ENCODE peak calls at places on chromosomes 5 and 9, in four cellular contexts. A is breast epithelium, K is testis, H is spleen. I is an unnamed sample.

GRCh38 chr5:51378415-51378777 is 4.9 kb upstream of the ISL1 start:
- DNase-seq in A (no peak), K (no peak), H (no peak), I (no peak)

GRCh38 chr9:22244141-22245011 is 202.2 kb upstream of the DMRTA1 start:
- DNase-seq in A (no peak), K (peak), H (peak), I (no peak)

GRCh38 chr5:14216372-14216771 is 73.2 kb downstream of the TRIO start:
- DNase-seq in A (no peak), K (no peak), H (no peak), I (no peak)

GRCh38 chr5:57405984-57406383 is 76.6 kb downstream of the ACTBL2 start:
- DNase-seq in A (no peak), K (no peak), H (no peak), I (no peak)

GRCh38 chr5:179267671-179268071 is 77.6 kb downstream of the ADAMTS2 start:
- DNase-seq in A (no peak), K (no peak), H (peak), I (no peak)

GRCh38 chr5:170471551-170472212 is 32.1 kb upstream of the KCNIP1 start:
- DNase-seq in A (no peak), K (no peak), H (no peak), I (peak)

GRCh38 chr9:107539427-107540154 is 50.0 kb upstream of the KLF4 start:
- DNase-seq in A (no peak), K (no peak), H (no peak), I (peak)

GRCh38 chr5:18003312-18003711 is 369.1 kb downstream of the TAF11L14 start:
- DNase-seq in A (no peak), K (no peak), H (no peak), I (no peak)

GRCh38 chr9:96008502-96009222 is 133.2 kb downstream of the ERCC6L2 start:
- DNase-seq in A (no peak), K (no peak), H (no peak), I (peak)

GRCh38 chr5:132481243-132482211 is 9.0 kb downstream of the IRF1 start:
- DNase-seq in A (no peak), K (no peak), H (peak), I (no peak)

GRCh38 chr5:98301567-98301966 is 471.9 kb upstream of the RGMB start:
- DNase-seq in A (no peak), K (no peak), H (no peak), I (no peak)

GRCh38 chr5:136021016-136021405 is 7.8 kb upstream of the TGFBI start:
- DNase-seq in A (no peak), K (no peak), H (no peak), I (peak)

GRCh38 chr5:174799146-174799545 is 74.8 kb downstream of the MSX2 start:
- DNase-seq in A (no peak), K (no peak), H (no peak), I (no peak)

GRCh38 chr5:120843390-120843980 is 379.4 kb downstream of the PRR16 start:
- DNase-seq in A (no peak), K (no peak), H (no peak), I (no peak)

GRCh38 chr9:34375901-34376595 is 650 bp downstream of the MYORG start:
- DNase-seq in A (peak), K (peak), H (peak), I (peak)

GRCh38 chr9:34546834-34547827 is 24.3 kb upstream of the ENHO start:
- DNase-seq in A (no peak), K (peak), H (peak), I (peak)

GRCh38 chr9:85186218-85186585 is 516.7 kb downstream of the NTRK2 start:
- DNase-seq in A (no peak), K (no peak), H (no peak), I (no peak)

GRCh38 chr9:33265211-33265885 is 499 bp downstream of the CHMP5 start:
- DNase-seq in A (no peak), K (no peak), H (peak), I (no peak)

GRCh38 chr5:98770158-98770910 is 3.1 kb upstream of the RGMB start:
- DNase-seq in A (peak), K (peak), H (peak), I (peak)

GRCh38 chr5:144385597-144385996 is 214.9 kb downstream of the KCTD16 start:
- DNase-seq in A (no peak), K (no peak), H (no peak), I (no peak)

GRCh38 chr5:17289681-17290619 is 72.5 kb downstream of the BASP1 start:
- DNase-seq in A (no peak), K (no peak), H (no peak), I (no peak)

GRCh38 chr9:123710299-123710698 is 219.6 kb downstream of the DENND1A start:
- DNase-seq in A (no peak), K (no peak), H (no peak), I (no peak)

GRCh38 chr5:93189707-93190120 is 391.3 kb downstream of the NR2F1-AS1 start:
- DNase-seq in A (no peak), K (no peak), H (no peak), I (no peak)

GRCh38 chr5:73954381-73954780 is 328.4 kb downstream of the ARHGEF28 start:
- DNase-seq in A (no peak), K (no peak), H (no peak), I (no peak)

GRCh38 chr5:110099562-110099961 is 409.8 kb downstream of the MAN2A1 start:
- DNase-seq in A (no peak), K (no peak), H (no peak), I (no peak)

GRCh38 chr5:134873987-134874830 is at the start of gene TXNDC15:
- DNase-seq in A (peak), K (peak), H (peak), I (peak)

GRCh38 chr9:88971131-88971960 is 19.9 kb upstream of the S1PR3 start:
- DNase-seq in A (no peak), K (peak), H (no peak), I (no peak)

GRCh38 chr9:87540444-87541105 is 42.9 kb downstream of the DAPK1 start:
- DNase-seq in A (no peak), K (no peak), H (no peak), I (no peak)

GRCh38 chr5:17184596-17184995 is 32.8 kb upstream of the BASP1 start:
- DNase-seq in A (no peak), K (no peak), H (no peak), I (no peak)

GRCh38 chr9:82091610-82092009 is 103.0 kb downstream of the SPATA31D1 start:
- DNase-seq in A (no peak), K (no peak), H (no peak), I (no peak)

GRCh38 chr5:170552486-170553122 is 48.8 kb downstream of the KCNIP1 start:
- DNase-seq in A (peak), K (peak), H (peak), I (peak)

GRCh38 chr9:114988962-114989599 is 58.7 kb upstream of the TNFSF8 start:
- DNase-seq in A (no peak), K (no peak), H (no peak), I (peak)

GRCh38 chr9:28899926-28900325 is 1326.6 kb upstream of the C9orf72 start:
- DNase-seq in A (no peak), K (no peak), H (peak), I (no peak)

GRCh38 chr9:122265265-122265900 is 701 bp downstream of the MRRF start:
- DNase-seq in A (no peak), K (no peak), H (no peak), I (peak)

GRCh38 chr9:20929276-20929675 is 102.2 kb downstream of the HACD4 start:
- DNase-seq in A (no peak), K (no peak), H (no peak), I (no peak)

GRCh38 chr5:73454379-73455036 is 5.9 kb upstream of the FOXD1 start:
- DNase-seq in A (no peak), K (peak), H (no peak), I (peak)

GRCh38 chr5:72018158-72018803 is 89.0 kb upstream of the MAP1B start:
- DNase-seq in A (no peak), K (peak), H (peak), I (peak)

GRCh38 chr5:72013741-72014703 is 93.3 kb upstream of the MAP1B start:
- DNase-seq in A (no peak), K (no peak), H (no peak), I (no peak)

GRCh38 chr5:72009280-72009679 is 98.0 kb upstream of the MAP1B start:
- DNase-seq in A (no peak), K (no peak), H (no peak), I (no peak)

GRCh38 chr5:72010395-72010794 is 96.9 kb upstream of the MAP1B start:
- DNase-seq in A (no peak), K (no peak), H (no peak), I (no peak)

DNA sequence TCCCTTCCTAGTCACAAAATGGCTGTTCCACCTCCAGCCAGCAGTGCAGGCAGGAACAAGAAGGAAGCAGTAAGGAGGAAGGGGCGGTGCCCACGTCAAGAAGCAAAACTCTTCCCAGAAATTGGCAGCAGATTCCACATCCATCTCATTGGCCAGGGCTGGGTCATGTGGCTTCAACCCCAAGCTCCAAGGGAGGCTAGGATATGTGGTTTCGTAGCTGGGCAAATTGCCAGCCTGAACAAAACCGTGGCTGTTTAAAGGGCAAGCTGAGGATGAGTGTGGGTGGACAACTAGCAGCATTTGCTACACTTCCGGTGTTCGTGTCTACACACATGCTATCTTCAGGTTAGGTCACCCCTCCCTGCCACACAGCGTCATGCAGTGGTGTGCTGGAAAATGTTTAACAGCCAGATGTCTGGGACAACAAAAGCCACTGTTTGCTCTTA is 92.1 kb upstream of the MAP1B start:
- DNase-seq in A (no peak), K (peak), H (no peak), I (peak)
- H3K4me3 ChIP-seq in A (no peak), K (no peak), H (no peak), I (no peak)

GRCh38 chr9:74961496-74961895 is 8.8 kb upstream of the C9orf40 start:
- DNase-seq in A (no peak), K (no peak), H (no peak), I (no peak)

GRCh38 chr9:74963043-74963442 is 10.3 kb upstream of the C9orf40 start:
- DNase-seq in A (no peak), K (no peak), H (no peak), I (no peak)

GRCh38 chr9:74958587-74958986 is 5.9 kb upstream of the C9orf40 start:
- DNase-seq in A (no peak), K (no peak), H (no peak), I (no peak)

DNA sequence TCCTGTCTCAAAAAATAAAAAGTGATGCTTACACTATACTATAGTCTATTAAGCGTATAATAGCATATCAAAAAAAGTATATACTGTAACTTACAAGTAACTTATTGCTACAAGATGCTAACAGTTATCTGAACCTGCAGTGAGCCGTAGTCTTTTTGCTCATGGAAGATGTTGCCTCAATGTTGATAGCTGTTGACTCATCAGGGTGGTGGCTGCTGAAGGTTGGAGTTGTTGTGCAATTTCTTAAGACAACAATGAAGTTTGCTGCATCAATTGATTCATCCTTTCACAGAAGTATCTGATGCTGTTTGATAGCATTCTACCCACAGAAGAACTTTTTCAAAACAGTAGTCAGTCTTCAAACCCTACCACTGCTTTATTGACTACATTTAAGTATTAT is 7.8 kb upstream of the C9orf40 start:
- DNase-seq in A (no peak), K (no peak), H (no peak), I (peak)
- TF ChIP-seq POLR2A in A (no peak), K (no peak), H (no peak), I (no peak)

GRCh38 chr9:76574171-76574767 is 115.3 kb downstream of the GCNT1 start:
- DNase-seq in A (no peak), K (no peak), H (no peak), I (peak)

GRCh38 chr9:76567086-76567485 is 108.1 kb downstream of the GCNT1 start:
- DNase-seq in A (no peak), K (no peak), H (no peak), I (no peak)

GRCh38 chr9:76572205-76572550 is 113.2 kb downstream of the GCNT1 start:
- DNase-seq in A (no peak), K (no peak), H (no peak), I (no peak)

GRCh38 chr9:76570820-76571219 is 111.8 kb downstream of the GCNT1 start:
- DNase-seq in A (no peak), K (no peak), H (no peak), I (peak)

GRCh38 chr9:76571288-76572204 is 112.6 kb downstream of the GCNT1 start:
- DNase-seq in A (no peak), K (no peak), H (peak), I (peak)
- H3K4me3 ChIP-seq in A (peak), K (peak), H (peak), I (peak)

GRCh38 chr5:81779125-81779934 is 28.4 kb upstream of the SSBP2 start:
- DNase-seq in A (peak), K (peak), H (peak), I (peak)
- TF ChIP-seq POLR2A in A (no peak), K (no peak), H (no peak), I (no peak)

DNA sequence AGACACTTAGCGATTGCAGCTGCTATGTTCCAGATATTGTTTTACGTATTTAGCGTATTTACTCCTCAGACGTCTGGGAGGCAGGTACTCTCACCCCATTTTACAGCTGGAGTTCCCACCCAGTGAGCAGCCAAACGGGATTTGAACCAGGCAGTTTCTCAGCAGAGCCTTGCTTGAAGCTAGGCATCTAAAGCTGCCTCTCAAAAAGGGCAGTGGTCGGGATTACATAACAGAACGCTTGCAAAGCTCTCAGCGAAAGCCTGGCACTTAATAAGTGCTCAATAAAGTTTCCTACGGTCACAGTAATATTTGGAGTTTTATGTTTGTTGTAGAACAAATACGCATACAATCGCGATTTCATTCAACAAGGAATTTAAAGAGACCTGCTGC is 302 bp upstream of the BSPRY start:
- DNase-seq in A (no peak), K (no peak), H (no peak), I (peak)
- H3K4me3 ChIP-seq in A (peak), K (peak), H (peak), I (no peak)

DNA sequence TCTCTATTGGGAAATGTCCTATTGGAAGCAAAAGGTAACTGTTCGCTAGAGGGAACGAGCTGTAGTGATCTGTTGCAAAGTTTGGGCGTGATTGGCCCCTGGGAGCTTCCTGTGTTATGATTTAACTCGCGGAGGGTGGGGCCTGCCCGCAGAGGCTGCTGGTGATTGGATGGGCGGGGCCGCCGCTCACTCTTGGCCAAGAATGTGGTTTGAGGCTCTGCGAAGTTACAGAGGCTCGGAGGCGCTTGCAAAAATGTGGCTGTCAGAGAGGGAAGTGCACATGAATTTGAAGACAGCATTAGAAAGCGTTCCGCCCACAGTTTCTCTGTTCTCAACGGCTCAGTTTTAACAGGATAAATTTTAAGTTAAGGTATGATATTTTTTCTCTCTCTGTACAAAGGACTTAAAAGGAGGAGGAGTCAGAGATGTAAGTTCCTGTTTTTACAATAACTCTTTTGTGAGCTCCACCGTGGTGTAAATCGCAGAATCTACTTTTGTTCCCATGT is 46.9 kb downstream of the CNTRL start:
- DNase-seq in A (peak), K (peak), H (peak), I (peak)
- TF ChIP-seq POLR2A in A (no peak), K (no peak), H (no peak), I (peak)

DNA sequence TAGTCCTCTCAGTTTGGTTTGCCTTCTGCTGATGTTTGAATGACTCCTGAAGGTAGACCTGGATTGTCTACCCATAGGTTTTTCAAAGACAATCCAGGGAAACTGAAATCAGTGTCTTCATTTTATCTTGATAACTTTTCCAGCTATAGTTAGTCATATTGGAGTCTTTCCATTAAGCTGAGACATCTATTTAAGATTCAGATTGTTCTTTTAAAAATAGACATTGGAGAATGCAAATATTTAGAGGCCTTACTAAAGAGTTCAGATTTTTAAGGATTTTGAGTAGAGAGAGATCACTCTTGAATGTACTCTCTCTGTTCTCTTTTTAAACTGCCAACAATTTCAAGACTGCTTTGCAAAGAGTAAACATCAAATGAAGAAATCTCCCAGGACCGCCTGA is 69.0 kb downstream of the GDNF start:
- DNase-seq in A (no peak), K (no peak), H (no peak), I (no peak)
- H3K4me3 ChIP-seq in A (no peak), K (no peak), H (no peak), I (no peak)

GRCh38 chr5:1383886-1384401 is 39.0 kb upstream of the CLPTM1L start:
- DNase-seq in A (no peak), K (no peak), H (peak), I (no peak)

GRCh38 chr5:1384521-1384920 is 39.6 kb upstream of the CLPTM1L start:
- DNase-seq in A (no peak), K (no peak), H (peak), I (no peak)

GRCh38 chr5:1386274-1386717 is 41.4 kb upstream of the CLPTM1L start:
- DNase-seq in A (peak), K (peak), H (peak), I (peak)

GRCh38 chr5:1387059-1387755 is 42.3 kb upstream of the CLPTM1L start:
- DNase-seq in A (no peak), K (no peak), H (no peak), I (no peak)

GRCh38 chr5:1385395-1386273 is 40.7 kb upstream of the CLPTM1L start:
- DNase-seq in A (peak), K (peak), H (peak), I (peak)
- TF ChIP-seq POLR2A in A (peak), K (no peak), H (peak), I (peak)

GRCh38 chr5:67493676-67494075 is 297.1 kb upstream of the CD180 start:
- DNase-seq in A (no peak), K (peak), H (no peak), I (peak)

GRCh38 chr5:67483453-67484030 is 286.9 kb upstream of the CD180 start:
- DNase-seq in A (no peak), K (no peak), H (no peak), I (no peak)

GRCh38 chr5:67490543-67491321 is 294.1 kb upstream of the CD180 start:
- DNase-seq in A (no peak), K (peak), H (no peak), I (no peak)

GRCh38 chr5:67487862-67488261 is 291.3 kb upstream of the CD180 start:
- DNase-seq in A (no peak), K (no peak), H (no peak), I (no peak)
- H3K4me3 ChIP-seq in A (no peak), K (no peak), H (no peak), I (no peak)

I was measured in NB4.